ENCODE peak calls at places on chromosomes 4 and X, in six cellular contexts. O is OCI-LY7, U is IMR-90, R is mammary epithelial cell, D is cardiac muscle cell, W is fibroblast of lung. V is an unnamed sample. For H3K36me3, the result is how much of the 10 kb centered on the place peaks cover.

GRCh38 chr4:1195109-1195671 is 22.8 kb upstream of the SPON2 start:
- DNase-seq in O (no peak), U (no peak), R (no peak), D (no peak), W (no peak), V (no peak)

GRCh38 chr4:147371661-147372060 is 109.2 kb upstream of the EDNRA start:
- DNase-seq in O (no peak), U (peak), R (peak), D (peak), W (peak), V (peak)

GRCh38 chr4:100428051-100428450 is 89.8 kb downstream of the EMCN start:
- DNase-seq in O (no peak), U (peak), R (peak), D (peak), W (peak), V (peak)

GRCh38 chr4:185016946-185017797 is 1.1 kb upstream of the HELT start:
- DNase-seq in O (no peak), U (no peak), R (peak), D (peak), W (peak), V (no peak)

GRCh38 chrX:111170017-111170416 is 74.0 kb downstream of the PAK3 start:
- DNase-seq in O (no peak), U (peak), R (no peak), D (no peak), W (peak), V (no peak)

GRCh38 chrX:119655125-119655524 is 37.8 kb downstream of the SEPTIN6 start:
- DNase-seq in O (no peak), U (peak), R (peak), D (peak), W (peak), V (peak)

GRCh38 chrX:86887341-86887740 is 630.3 kb upstream of the KLHL4 start:
- DNase-seq in O (no peak), U (no peak), R (no peak), D (no peak), W (no peak), V (no peak)

GRCh38 chr4:15163284-15163645 is 161.0 kb downstream of the CPEB2 start:
- DNase-seq in O (no peak), U (no peak), R (no peak), D (peak), W (peak), V (no peak)

GRCh38 chr4:98572697-98573096 is 85.7 kb downstream of the TSPAN5 start:
- DNase-seq in O (no peak), U (no peak), R (no peak), D (no peak), W (no peak), V (no peak)

GRCh38 chrX:51902651-51903050 is 9.2 kb downstream of the MAGED1 start:
- DNase-seq in O (no peak), U (no peak), R (no peak), D (no peak), W (no peak), V (no peak)

GRCh38 chr4:123037809-123038208 is 115.4 kb upstream of the NUDT6 start:
- DNase-seq in O (no peak), U (peak), R (no peak), D (peak), W (peak), V (peak)

GRCh38 chr4:119103263-119103662 is 32.4 kb upstream of the MYOZ2 start:
- DNase-seq in O (no peak), U (peak), R (peak), D (peak), W (peak), V (peak)

GRCh38 chrX:154353172-154353843 is 21.1 kb downstream of the FLNA start:
- DNase-seq in O (no peak), U (no peak), R (no peak), D (no peak), W (no peak), V (no peak)

GRCh38 chrX:154355094-154355775 is 19.2 kb downstream of the FLNA start:
- DNase-seq in O (no peak), U (no peak), R (no peak), D (no peak), W (no peak), V (no peak)

GRCh38 chrX:154355776-154356140 is 18.7 kb downstream of the FLNA start:
- DNase-seq in O (no peak), U (no peak), R (no peak), D (no peak), W (no peak), V (no peak)

GRCh38 chrX:154354013-154354412 is 20.4 kb downstream of the FLNA start:
- DNase-seq in O (no peak), U (no peak), R (no peak), D (no peak), W (no peak), V (no peak)

DNA sequence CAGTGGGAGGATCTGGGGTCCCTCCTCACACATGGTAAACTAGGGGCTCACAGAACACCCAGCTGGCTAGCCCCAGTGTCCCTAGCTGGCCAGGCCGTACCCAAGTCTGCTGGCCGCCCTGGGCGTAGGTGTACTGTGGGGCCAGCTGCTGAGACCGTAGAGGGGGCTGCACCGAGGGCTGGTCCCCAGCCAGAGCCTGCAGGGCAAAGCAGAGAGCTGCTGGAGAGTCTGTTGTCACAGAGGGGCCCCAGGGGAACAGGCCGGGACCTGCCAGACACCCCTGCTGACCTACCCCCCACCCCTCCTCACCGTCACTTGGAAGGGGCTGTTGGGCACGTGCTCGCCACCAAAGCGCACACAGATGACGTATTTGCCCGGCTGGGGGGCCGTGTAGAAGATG is 19.9 kb downstream of the FLNA start:
- DNase-seq in O (no peak), U (no peak), R (no peak), D (no peak), W (no peak), V (no peak)
- H3K36me3 ChIP-seq in O (half or more), U (half or more), R (under half), D (under half), W (half or more), V (half or more)

GRCh38 chrX:5876984-5877655 is 351.5 kb downstream of the NLGN4X start:
- DNase-seq in O (peak), U (no peak), R (peak), D (no peak), W (peak), V (no peak)
- TF ChIP-seq CTCF in O (peak), U (no peak), R (peak), D (no peak), W (no peak), V (peak)

GRCh38 chr4:88035292-88035691 is 27.9 kb downstream of the PKD2 start:
- DNase-seq in O (no peak), U (no peak), R (no peak), D (no peak), W (no peak), V (no peak)
- H3K36me3 ChIP-seq in O (under half), U (under half), R (under half), D (under half), W (under half), V (under half)

GRCh38 chr4:114398386-114398785 is 200.2 kb upstream of the UGT8 start:
- DNase-seq in O (no peak), U (no peak), R (no peak), D (no peak), W (no peak), V (no peak)

GRCh38 chr4:114393295-114394038 is 205.1 kb upstream of the UGT8 start:
- DNase-seq in O (no peak), U (no peak), R (peak), D (no peak), W (peak), V (no peak)

GRCh38 chr4:114399085-114399484 is 199.5 kb upstream of the UGT8 start:
- DNase-seq in O (no peak), U (no peak), R (no peak), D (no peak), W (no peak), V (no peak)

GRCh38 chr4:114400531-114400930 is 198.1 kb upstream of the UGT8 start:
- DNase-seq in O (no peak), U (no peak), R (peak), D (no peak), W (peak), V (no peak)

DNA sequence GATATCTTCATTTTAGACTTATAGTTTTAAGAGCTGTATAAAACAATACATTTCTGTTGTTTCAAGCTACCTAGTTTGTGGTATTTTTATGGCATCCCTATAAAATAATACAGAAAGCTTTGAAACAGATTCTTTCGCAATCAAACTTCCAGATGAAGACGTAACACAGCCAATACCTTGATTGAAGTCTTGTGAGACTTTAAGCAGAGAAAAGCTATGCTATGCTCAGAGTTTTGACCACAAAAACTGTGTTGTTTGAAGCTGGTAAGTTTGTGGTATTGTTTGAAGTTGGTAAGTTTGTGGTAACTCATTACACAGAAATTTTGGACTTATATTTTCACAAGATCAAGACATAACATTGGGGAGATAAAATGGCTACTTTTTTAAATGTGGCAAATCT is 201.8 kb upstream of the UGT8 start:
- DNase-seq in O (no peak), U (no peak), R (peak), D (no peak), W (peak), V (no peak)
- TF ChIP-seq CTCF in O (no peak), U (no peak), R (no peak), D (no peak), W (no peak), V (no peak)

DNA sequence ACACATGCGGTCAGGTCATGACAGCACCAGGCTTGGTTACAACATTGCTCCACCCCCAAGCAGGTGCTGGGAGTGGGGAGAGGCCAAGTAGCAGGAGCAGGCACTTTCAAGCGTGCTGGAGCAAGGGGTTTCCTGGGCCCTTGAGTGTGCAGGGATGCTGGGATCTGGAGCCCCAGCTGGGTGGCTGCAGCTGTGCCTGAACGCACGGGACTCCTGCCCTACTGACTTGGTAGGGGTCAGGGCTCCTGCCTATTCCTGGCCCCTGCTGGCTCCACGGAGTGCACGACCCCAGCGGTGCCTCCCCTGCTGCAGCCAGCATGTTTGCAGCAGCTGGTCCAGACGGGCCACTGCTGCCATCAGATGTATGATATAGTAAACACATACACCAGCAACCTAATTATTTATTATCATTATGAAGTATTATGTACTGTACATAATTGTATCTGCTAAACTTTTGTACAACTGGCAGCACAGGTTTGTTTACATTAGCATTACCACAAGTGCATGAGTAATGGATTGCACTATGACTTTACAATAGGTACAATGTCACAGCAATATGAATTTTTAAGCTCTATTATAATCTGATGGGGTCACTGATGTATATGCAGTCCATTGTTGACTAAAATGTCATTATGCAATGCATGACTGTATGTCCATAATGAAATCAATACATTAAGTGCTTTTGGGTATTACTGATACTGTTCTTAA is 620.6 kb downstream of the RAPGEF2 start:
- DNase-seq in O (no peak), U (no peak), R (peak), D (no peak), W (peak), V (no peak)
- H3K36me3 ChIP-seq in O (under half), U (under half), R (under half), D (under half), W (under half), V (under half)

GRCh38 chrX:23118890-23119527 is 119.2 kb downstream of the DDX53 start:
- DNase-seq in O (no peak), U (no peak), R (no peak), D (no peak), W (peak), V (no peak)
- TF ChIP-seq CTCF in O (no peak), U (no peak), R (no peak), D (no peak), W (no peak), V (no peak)

GRCh38 chr4:2954358-2955185 is 8.6 kb downstream of the NOP14 start:
- DNase-seq in O (peak), U (no peak), R (no peak), D (no peak), W (no peak), V (no peak)
- H3K36me3 ChIP-seq in O (half or more), U (half or more), R (under half), D (half or more), W (under half), V (half or more)

DNA sequence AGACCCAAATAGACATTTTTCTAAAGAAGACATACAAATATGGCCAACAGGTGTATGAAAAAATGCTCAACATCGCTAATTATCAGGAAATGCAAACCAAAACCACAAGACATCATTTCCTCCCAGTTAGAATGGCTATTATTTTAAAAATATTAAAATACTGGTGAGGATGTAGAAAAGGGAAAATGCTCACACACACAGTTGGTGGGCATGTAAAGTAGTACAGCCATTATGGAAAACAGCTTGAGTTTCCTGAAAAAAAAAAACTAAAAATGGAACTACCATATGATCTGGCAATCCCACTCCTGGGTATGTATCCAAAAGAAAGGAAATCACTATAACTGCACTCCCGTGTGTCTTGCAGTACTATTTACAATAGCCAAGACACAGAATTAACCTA is 128.8 kb upstream of the DKK2 start:
- DNase-seq in O (no peak), U (no peak), R (no peak), D (no peak), W (no peak), V (no peak)
- TF ChIP-seq CTCF in O (no peak), U (no peak), R (no peak), D (no peak), W (no peak), V (no peak)

GRCh38 chr4:87060957-87061356 is 126.1 kb downstream of the AFF1 start:
- DNase-seq in O (no peak), U (peak), R (peak), D (no peak), W (peak), V (peak)

GRCh38 chr4:87066403-87067119 is 131.8 kb downstream of the AFF1 start:
- DNase-seq in O (no peak), U (no peak), R (no peak), D (no peak), W (no peak), V (no peak)

GRCh38 chr4:87068591-87069021 is 133.8 kb downstream of the AFF1 start:
- DNase-seq in O (peak), U (no peak), R (no peak), D (peak), W (no peak), V (no peak)

GRCh38 chr4:87067120-87067885 is 132.5 kb downstream of the AFF1 start:
- DNase-seq in O (no peak), U (no peak), R (no peak), D (peak), W (no peak), V (no peak)

DNA sequence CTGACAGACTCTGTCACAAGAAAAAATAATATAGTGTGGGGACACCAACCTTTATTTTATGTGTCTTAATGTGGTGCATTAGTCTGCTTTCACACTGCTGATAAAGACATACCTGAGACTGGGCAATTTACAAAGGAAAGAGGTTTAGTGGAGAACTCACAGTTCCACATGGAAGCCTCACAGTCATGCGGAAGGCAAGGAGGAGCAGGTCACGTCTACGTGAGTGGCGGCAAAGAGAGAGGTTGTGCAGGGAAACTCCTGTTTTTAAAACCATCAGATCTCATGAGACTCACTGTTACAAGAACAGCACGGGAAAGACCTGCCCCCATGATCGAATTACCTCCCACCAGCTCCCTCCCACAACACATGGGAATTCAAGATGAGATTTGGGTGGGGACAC is 130.2 kb downstream of the AFF1 start:
- DNase-seq in O (no peak), U (no peak), R (no peak), D (no peak), W (no peak), V (no peak)
- H3K36me3 ChIP-seq in O (under half), U (under half), R (under half), D (under half), W (under half), V (under half)